ENCODE peak calls at places on chromosomes 2 and 18, in five cellular contexts. Y is kidney, X is NCI-H774, S is GM04504, O is pancreas. H is an unnamed sample.

GRCh38 chr18:75544496-75544895 is 117.0 kb upstream of the SMIM21 start:
- DNase-seq in O (no peak), X (no peak), S (peak; percentile 76), Y (no peak), H (no peak)

GRCh38 chr2:158079672-158080071 is 22.0 kb upstream of the UPP2 start:
- DNase-seq in Y (no peak), S (no peak), X (peak; percentile 5), O (no peak), H (no peak)

GRCh38 chr2:226251661-226252060 is 548.0 kb downstream of the IRS1 start:
- DNase-seq in Y (no peak), X (no peak), O (no peak), S (no peak), H (no peak)

GRCh38 chr2:152241956-152242355 is 66.4 kb upstream of the STAM2 start:
- DNase-seq in Y (no peak), X (no peak), O (no peak), S (no peak), H (peak; percentile 64)

GRCh38 chr2:96816836-96817702 is 1.0 kb downstream of the CNNM3 start:
- DNase-seq in Y (peak; percentile 77), S (no peak), O (peak; percentile 29), X (no peak), H (peak; percentile 38)

GRCh38 chr2:191050640-191050987 is 36.6 kb upstream of the STAT1 start:
- DNase-seq in S (peak; percentile 80), O (no peak), X (no peak), Y (no peak), H (no peak)

GRCh38 chr2:46704593-46704992 is 211.0 kb downstream of the MCFD2 start:
- DNase-seq in S (no peak), Y (no peak), X (no peak), O (no peak), H (no peak)

GRCh38 chr2:121049141-121049540 is 235.9 kb downstream of the TFCP2L1 start:
- DNase-seq in Y (no peak), O (no peak), X (no peak), S (no peak), H (no peak)

GRCh38 chr2:123164216-123164615 is 860.9 kb upstream of the CNTNAP5 start:
- DNase-seq in X (no peak), Y (no peak), S (no peak), O (no peak), H (no peak)

GRCh38 chr18:50694147-50694546 is 125.7 kb downstream of the MRO start:
- DNase-seq in S (no peak), O (no peak), Y (no peak), X (no peak), H (peak; percentile 47)

GRCh38 chr2:73031095-73031678 is 40.3 kb downstream of the SFXN5 start:
- DNase-seq in Y (no peak), X (no peak), O (no peak), S (no peak), H (no peak)

GRCh38 chr2:58959996-58960395 is 718.9 kb upstream of the FANCL start:
- DNase-seq in Y (no peak), O (no peak), X (no peak), S (no peak), H (no peak)

GRCh38 chr2:225993430-225993829 is 593.9 kb downstream of the NYAP2 start:
- DNase-seq in S (no peak), Y (no peak), X (no peak), O (no peak), H (no peak)

GRCh38 chr2:234911271-234911670 is 40.5 kb upstream of the SH3BP4 start:
- DNase-seq in O (no peak), Y (no peak), X (no peak), S (peak; percentile 82), H (no peak)

GRCh38 chr2:240640939-240641338 is 15.7 kb downstream of the GPR35 start:
- DNase-seq in Y (peak; percentile 65), S (peak; percentile 3), O (peak; percentile 74), X (no peak), H (peak; percentile 8)

GRCh38 chr2:66803651-66804050 is 368.7 kb downstream of the MEIS1 start:
- DNase-seq in X (no peak), O (no peak), Y (no peak), S (no peak), H (no peak)

GRCh38 chr18:2146092-2146491 is 425.2 kb downstream of the METTL4 start:
- DNase-seq in X (no peak), S (no peak), Y (no peak), O (no peak), H (no peak)

GRCh38 chr18:78649421-78649820 is 330.2 kb upstream of the SALL3 start:
- DNase-seq in S (no peak), O (no peak), Y (no peak), X (no peak), H (no peak)

GRCh38 chr18:31197676-31198075 is 35.0 kb upstream of the DSC1 start:
- DNase-seq in O (no peak), Y (no peak), X (no peak), S (no peak), H (no peak)

GRCh38 chr2:105325389-105325963 is 4.1 kb downstream of the TGFBRAP1 start:
- DNase-seq in S (peak; percentile 66), X (no peak), Y (no peak), O (no peak), H (no peak)

GRCh38 chr2:23658466-23658942 is 268.4 kb downstream of the ATAD2B start:
- DNase-seq in X (no peak), Y (peak; percentile 65), S (no peak), O (no peak), H (no peak)

GRCh38 chr2:86518498-86518897 is 44.7 kb downstream of the CHMP3 start:
- DNase-seq in O (no peak), X (no peak), Y (no peak), S (no peak), H (peak; percentile 59)

GRCh38 chr2:85755122-85756027 is 1.6 kb downstream of the ATOH8 start:
- DNase-seq in S (no peak), O (peak; percentile 21), Y (peak; percentile 76), X (no peak), H (no peak)

GRCh38 chr2:885230-886071 is 65.2 kb upstream of the SNTG2 start:
- DNase-seq in Y (no peak), X (no peak), S (no peak), O (no peak), H (no peak)

GRCh38 chr18:48562075-48562474 is 23.2 kb downstream of the CTIF start:
- DNase-seq in X (no peak), S (no peak), O (no peak), Y (peak; percentile 6), H (no peak)